ENCODE peak calls at places on chromosome 3, in four cellular contexts. H, D, U and V are unnamed samples.

GRCh38 chr3:59261009-59261408 is 211.2 kb upstream of the CFAP20DC start:
- DNase-seq in D (no peak), H (no peak), U (no peak), V (no peak)

GRCh38 chr3:168121175-168121853 is 25.6 kb upstream of the GOLIM4 start:
- DNase-seq in U (no peak), H (no peak), D (no peak), V (no peak)

GRCh38 chr3:138872632-138873031 is 37.9 kb upstream of the PIK3CB start:
- DNase-seq in D (no peak), H (no peak), U (no peak), V (no peak)

GRCh38 chr3:182969277-182969676 is 11.1 kb downstream of the DCUN1D1 start:
- DNase-seq in H (no peak), U (no peak), D (no peak), V (no peak)

GRCh38 chr3:122745365-122746021 is 48.1 kb downstream of the HSPBAP1 start:
- DNase-seq in U (no peak), H (no peak), D (no peak), V (no peak)

GRCh38 chr3:169028716-169029115 is 634.8 kb downstream of the MECOM start:
- DNase-seq in H (no peak), U (no peak), D (no peak), V (no peak)

GRCh38 chr3:124318014-124318413 is 326.1 kb upstream of the ROPN1 start:
- DNase-seq in H (no peak), D (no peak), U (no peak), V (no peak)

GRCh38 chr3:58585005-58585786 is 8.0 kb upstream of the FAM107A start:
- DNase-seq in H (peak; percentile 80), D (peak; percentile 78), U (peak; percentile 90), V (peak; percentile 66)

GRCh38 chr3:38278841-38279240 is 3.3 kb upstream of the SLC22A14 start:
- DNase-seq in U (no peak), H (no peak), D (no peak), V (no peak)

GRCh38 chr3:56423537-56424209 is 44.6 kb downstream of the ERC2 start:
- DNase-seq in D (no peak), U (no peak), H (no peak), V (no peak)

GRCh38 chr3:141414141-141414689 is 45.9 kb downstream of the ZBTB38 start:
- DNase-seq in U (no peak), D (no peak), H (no peak), V (no peak)

GRCh38 chr3:122021811-122022401 is at the start of gene ILDR1:
- DNase-seq in H (peak; percentile 87), D (no peak), U (peak; percentile 68), V (no peak)